ENCODE peak calls at places on chromosome 12, in six cellular contexts. I is M059J, W is fibroblast of mammary gland, L is naive B cell, O is T follicular helper cell, H is NCI-H146. E is an unnamed sample.

GRCh38 chr12:107832441-107832840 is 57.9 kb downstream of the ASCL4 start:
- DNase-seq in I (no peak), W (no peak), L (no peak), O (no peak), H (no peak), E (no peak)

GRCh38 chr12:43115441-43116160 is 436.4 kb downstream of the ADAMTS20 start:
- DNase-seq in I (no peak), W (peak), L (no peak), O (no peak), H (no peak), E (no peak)

GRCh38 chr12:105933671-105934665 is 204.8 kb downstream of the NUAK1 start:
- DNase-seq in I (peak), W (peak), L (no peak), O (no peak), H (peak), E (no peak)

GRCh38 chr12:92759634-92760268 is 57.0 kb downstream of the PLEKHG7 start:
- DNase-seq in I (peak), W (peak), L (no peak), O (no peak), H (no peak), E (no peak)

GRCh38 chr12:56601503-56601902 is 28.6 kb downstream of the BAZ2A start:
- DNase-seq in I (no peak), W (no peak), L (peak), O (peak), H (no peak), E (no peak)

GRCh38 chr12:125198647-125199046 is 133.4 kb downstream of the AACS start:
- DNase-seq in I (no peak), W (no peak), L (no peak), O (no peak), H (no peak), E (no peak)

GRCh38 chr12:131946757-131947156 is 3.0 kb upstream of the EP400 start:
- DNase-seq in I (no peak), W (no peak), L (no peak), O (no peak), H (no peak), E (no peak)

GRCh38 chr12:68565391-68565903 is 45.3 kb upstream of the RAP1B start:
- DNase-seq in I (peak), W (peak), L (no peak), O (no peak), H (no peak), E (no peak)

GRCh38 chr12:53102883-53103807 is at the start of gene SOAT2:
- DNase-seq in I (no peak), W (no peak), L (no peak), O (no peak), H (peak), E (no peak)

GRCh38 chr12:82627799-82628198 is 58.9 kb upstream of the TMTC2 start:
- DNase-seq in I (no peak), W (peak), L (no peak), O (no peak), H (peak), E (peak)

GRCh38 chr12:6827982-6828670 is at the start of gene P3H3:
- DNase-seq in I (peak), W (peak), L (no peak), O (no peak), H (peak), E (peak)

GRCh38 chr12:52767427-52767826 is 9.7 kb downstream of the KRT76 start:
- DNase-seq in I (no peak), W (no peak), L (no peak), O (no peak), H (no peak), E (no peak)

GRCh38 chr12:2642176-2642892 is 152.4 kb upstream of the FKBP4 start:
- DNase-seq in I (no peak), W (no peak), L (no peak), O (no peak), H (no peak), E (no peak)

GRCh38 chr12:64923536-64923935 is 99.1 kb downstream of the TBC1D30 start:
- DNase-seq in I (no peak), W (no peak), L (no peak), O (no peak), H (no peak), E (no peak)

GRCh38 chr12:94203796-94204195 is 55.4 kb downstream of the PLXNC1 start:
- DNase-seq in I (no peak), W (no peak), L (no peak), O (no peak), H (no peak), E (no peak)

GRCh38 chr12:587132-587531 is 76.1 kb downstream of the NINJ2 start:
- DNase-seq in I (no peak), W (no peak), L (no peak), O (no peak), H (no peak), E (no peak)

GRCh38 chr12:8946733-8947132 is 2.7 kb downstream of the M6PR start:
- DNase-seq in I (no peak), W (no peak), L (no peak), O (no peak), H (no peak), E (no peak)

GRCh38 chr12:1911598-1912575 is 6.6 kb downstream of the CACNA2D4 start:
- DNase-seq in I (no peak), W (no peak), L (no peak), O (no peak), H (peak), E (no peak)

GRCh38 chr12:46610754-46611153 is 215.0 kb downstream of the SLC38A4 start:
- DNase-seq in I (no peak), W (no peak), L (no peak), O (no peak), H (no peak), E (no peak)

GRCh38 chr12:106301611-106302321 is 767 bp upstream of the TCP11L2 start:
- DNase-seq in I (peak), W (peak), L (peak), O (peak), H (peak), E (peak)

GRCh38 chr12:100138048-100138907 is 4.4 kb downstream of the BLTP3B start:
- DNase-seq in I (peak), W (peak), L (peak), O (no peak), H (peak), E (peak)